ENCODE peak calls at places on chromosomes 3 and 15, in five cellular contexts. One of them, this sample, is unnamed.

GRCh38 chr3:177537612-177538011 is 340.3 kb upstream of the TBL1XR1 start:
- DNase-seq in cardiac fibroblast: no peak
- DNase-seq in AG04450: no peak
- DNase-seq in Peyer's patch: no peak
- DNase-seq in fibroblast of mammary gland: no peak
- DNase-seq in this sample: no peak

GRCh38 chr3:162437480-162437879 is 940.9 kb downstream of the OTOL1 start:
- DNase-seq in AG04450: peak; percentile 0
- DNase-seq in Peyer's patch: no peak
- DNase-seq in fibroblast of mammary gland: peak; percentile 59
- DNase-seq in cardiac fibroblast: peak; percentile 76
- DNase-seq in this sample: no peak

GRCh38 chr3:123419850-123420292 is 29.0 kb downstream of the ADCY5 start:
- DNase-seq in AG04450: no peak
- DNase-seq in Peyer's patch: peak; percentile 42
- DNase-seq in cardiac fibroblast: no peak
- DNase-seq in fibroblast of mammary gland: peak; percentile 2
- DNase-seq in this sample: peak; percentile 8

GRCh38 chr3:14397531-14397930 is 4.9 kb upstream of the SLC6A6 start:
- DNase-seq in AG04450: no peak
- DNase-seq in cardiac fibroblast: no peak
- DNase-seq in fibroblast of mammary gland: no peak
- DNase-seq in Peyer's patch: no peak
- DNase-seq in this sample: no peak

GRCh38 chr3:14771593-14772497 is 46.9 kb upstream of the FGD5 start:
- DNase-seq in Peyer's patch: peak; percentile 43
- DNase-seq in cardiac fibroblast: no peak
- DNase-seq in AG04450: no peak
- DNase-seq in fibroblast of mammary gland: no peak
- DNase-seq in this sample: no peak

GRCh38 chr3:54191220-54191619 is 68.9 kb downstream of the CACNA2D3 start:
- DNase-seq in cardiac fibroblast: no peak
- DNase-seq in AG04450: no peak
- DNase-seq in fibroblast of mammary gland: no peak
- DNase-seq in Peyer's patch: no peak
- DNase-seq in this sample: no peak

GRCh38 chr3:73405853-73406252 is 218.9 kb downstream of the PDZRN3 start:
- DNase-seq in fibroblast of mammary gland: peak; percentile 77
- DNase-seq in AG04450: no peak
- DNase-seq in cardiac fibroblast: no peak
- DNase-seq in Peyer's patch: no peak
- DNase-seq in this sample: no peak

GRCh38 chr3:138400651-138401070 is 33.8 kb upstream of the ESYT3 start:
- DNase-seq in cardiac fibroblast: no peak
- DNase-seq in Peyer's patch: no peak
- DNase-seq in fibroblast of mammary gland: no peak
- DNase-seq in AG04450: no peak
- DNase-seq in this sample: no peak

GRCh38 chr3:132284006-132284405 is 33.2 kb upstream of the ACP3 start:
- DNase-seq in AG04450: no peak
- DNase-seq in Peyer's patch: no peak
- DNase-seq in fibroblast of mammary gland: peak; percentile 16
- DNase-seq in cardiac fibroblast: peak; percentile 33
- DNase-seq in this sample: no peak

GRCh38 chr15:91283155-91283554 is 183.1 kb downstream of the SV2B start:
- DNase-seq in cardiac fibroblast: no peak
- DNase-seq in fibroblast of mammary gland: no peak
- DNase-seq in Peyer's patch: no peak
- DNase-seq in AG04450: no peak
- DNase-seq in this sample: no peak

GRCh38 chr3:15327941-15328340 is 4.4 kb downstream of the SH3BP5 start:
- DNase-seq in fibroblast of mammary gland: peak; percentile 55
- DNase-seq in Peyer's patch: no peak
- DNase-seq in AG04450: no peak
- DNase-seq in cardiac fibroblast: peak; percentile 40
- DNase-seq in this sample: no peak

GRCh38 chr3:115208066-115208750 is 61.1 kb upstream of the ZBTB20 start:
- DNase-seq in Peyer's patch: no peak
- DNase-seq in cardiac fibroblast: no peak
- DNase-seq in fibroblast of mammary gland: no peak
- DNase-seq in AG04450: no peak
- DNase-seq in this sample: no peak

GRCh38 chr3:33278106-33278672 is 947 bp downstream of the FBXL2 start:
- DNase-seq in fibroblast of mammary gland: no peak
- DNase-seq in cardiac fibroblast: peak; percentile 19
- DNase-seq in AG04450: no peak
- DNase-seq in Peyer's patch: no peak
- DNase-seq in this sample: no peak

GRCh38 chr3:17505856-17506255 is 236.6 kb downstream of the TBC1D5 start:
- DNase-seq in Peyer's patch: no peak
- DNase-seq in fibroblast of mammary gland: peak; percentile 19
- DNase-seq in AG04450: no peak
- DNase-seq in cardiac fibroblast: peak; percentile 58
- DNase-seq in this sample: no peak

GRCh38 chr3:121295453-121295852 is 250.3 kb downstream of the POLQ start:
- DNase-seq in cardiac fibroblast: peak; percentile 27
- DNase-seq in fibroblast of mammary gland: no peak
- DNase-seq in AG04450: no peak
- DNase-seq in Peyer's patch: no peak
- DNase-seq in this sample: no peak

GRCh38 chr3:129463736-129464135 is 23.7 kb downstream of the IFT122 start:
- DNase-seq in Peyer's patch: no peak
- DNase-seq in fibroblast of mammary gland: no peak
- DNase-seq in cardiac fibroblast: no peak
- DNase-seq in AG04450: no peak
- DNase-seq in this sample: no peak

GRCh38 chr15:52124270-52124878 is 11.8 kb upstream of the BCL2L10 start:
- DNase-seq in fibroblast of mammary gland: no peak
- DNase-seq in cardiac fibroblast: peak; percentile 77
- DNase-seq in Peyer's patch: no peak
- DNase-seq in AG04450: no peak
- DNase-seq in this sample: no peak

GRCh38 chr3:113222412-113223086 is 11.2 kb downstream of the BOC start:
- DNase-seq in fibroblast of mammary gland: no peak
- DNase-seq in AG04450: no peak
- DNase-seq in cardiac fibroblast: no peak
- DNase-seq in Peyer's patch: no peak
- DNase-seq in this sample: no peak

GRCh38 chr3:62318365-62318751 is 55.0 kb downstream of the FEZF2 start:
- DNase-seq in AG04450: no peak
- DNase-seq in cardiac fibroblast: no peak
- DNase-seq in fibroblast of mammary gland: no peak
- DNase-seq in Peyer's patch: no peak
- DNase-seq in this sample: no peak

GRCh38 chr3:25592510-25592968 is 72.2 kb downstream of the TOP2B start:
- DNase-seq in cardiac fibroblast: peak; percentile 93
- DNase-seq in Peyer's patch: no peak
- DNase-seq in fibroblast of mammary gland: peak; percentile 84
- DNase-seq in AG04450: no peak
- DNase-seq in this sample: no peak

GRCh38 chr3:88985491-88985890 is 121.9 kb upstream of the EPHA3 start:
- DNase-seq in cardiac fibroblast: no peak
- DNase-seq in fibroblast of mammary gland: no peak
- DNase-seq in Peyer's patch: no peak
- DNase-seq in AG04450: no peak
- DNase-seq in this sample: no peak

GRCh38 chr3:192514754-192515660 is 212.3 kb downstream of the FGF12 start:
- DNase-seq in AG04450: no peak
- DNase-seq in fibroblast of mammary gland: no peak
- DNase-seq in Peyer's patch: peak; percentile 52
- DNase-seq in cardiac fibroblast: no peak
- DNase-seq in this sample: no peak

GRCh38 chr15:71273731-71274447 is 158.6 kb downstream of the THSD4 start:
- DNase-seq in AG04450: no peak
- DNase-seq in cardiac fibroblast: no peak
- DNase-seq in fibroblast of mammary gland: peak; percentile 33
- DNase-seq in Peyer's patch: no peak
- DNase-seq in this sample: no peak

GRCh38 chr3:153614131-153614530 is 452.1 kb downstream of the RAP2B start:
- DNase-seq in AG04450: no peak
- DNase-seq in Peyer's patch: no peak
- DNase-seq in fibroblast of mammary gland: peak; percentile 39
- DNase-seq in cardiac fibroblast: no peak
- DNase-seq in this sample: no peak

GRCh38 chr3:123026551-123027291 is 842 bp downstream of the SEMA5B start:
- DNase-seq in Peyer's patch: peak; percentile 58
- DNase-seq in cardiac fibroblast: no peak
- DNase-seq in fibroblast of mammary gland: no peak
- DNase-seq in AG04450: no peak
- DNase-seq in this sample: no peak

GRCh38 chr15:100264994-100265640 is 76.7 kb downstream of the ADAMTS17 start:
- DNase-seq in AG04450: no peak
- DNase-seq in fibroblast of mammary gland: no peak
- DNase-seq in cardiac fibroblast: no peak
- DNase-seq in Peyer's patch: no peak
- DNase-seq in this sample: no peak

GRCh38 chr3:57094606-57095005 is 34.1 kb downstream of the SPATA12 start:
- DNase-seq in cardiac fibroblast: peak; percentile 18
- DNase-seq in AG04450: peak; percentile 39
- DNase-seq in Peyer's patch: no peak
- DNase-seq in fibroblast of mammary gland: peak; percentile 73
- DNase-seq in this sample: no peak

GRCh38 chr3:111151438-111151837 is 79.8 kb downstream of the NECTIN3 start:
- DNase-seq in Peyer's patch: no peak
- DNase-seq in cardiac fibroblast: peak; percentile 83
- DNase-seq in fibroblast of mammary gland: peak; percentile 76
- DNase-seq in AG04450: no peak
- DNase-seq in this sample: no peak

GRCh38 chr3:53845103-53845880 is 927 bp downstream of the CHDH start:
- DNase-seq in AG04450: no peak
- DNase-seq in fibroblast of mammary gland: peak; percentile 24
- DNase-seq in cardiac fibroblast: peak; percentile 21
- DNase-seq in Peyer's patch: peak; percentile 64
- DNase-seq in this sample: peak; percentile 57

GRCh38 chr3:80017369-80017768 is 249.6 kb upstream of the ROBO1 start:
- DNase-seq in AG04450: no peak
- DNase-seq in cardiac fibroblast: no peak
- DNase-seq in Peyer's patch: no peak
- DNase-seq in fibroblast of mammary gland: no peak
- DNase-seq in this sample: no peak

GRCh38 chr3:176526194-176526593 is 671.1 kb downstream of the TBL1XR1 start:
- DNase-seq in Peyer's patch: no peak
- DNase-seq in fibroblast of mammary gland: no peak
- DNase-seq in cardiac fibroblast: no peak
- DNase-seq in AG04450: no peak
- DNase-seq in this sample: no peak

GRCh38 chr15:77037475-77038209 is 33.3 kb downstream of the TSPAN3 start:
- DNase-seq in Peyer's patch: peak; percentile 44
- DNase-seq in cardiac fibroblast: no peak
- DNase-seq in AG04450: no peak
- DNase-seq in fibroblast of mammary gland: no peak
- DNase-seq in this sample: no peak

GRCh38 chr3:194079702-194080172 is 56.2 kb upstream of the HES1 start:
- DNase-seq in AG04450: no peak
- DNase-seq in cardiac fibroblast: no peak
- DNase-seq in fibroblast of mammary gland: no peak
- DNase-seq in Peyer's patch: no peak
- DNase-seq in this sample: no peak

GRCh38 chr3:46934508-46935167 is 41.9 kb downstream of the CCDC12 start:
- DNase-seq in Peyer's patch: no peak
- DNase-seq in AG04450: no peak
- DNase-seq in cardiac fibroblast: peak; percentile 35
- DNase-seq in fibroblast of mammary gland: peak; percentile 60
- DNase-seq in this sample: no peak

GRCh38 chr3:144586382-144586781 is 614.8 kb downstream of the DIPK2A start:
- DNase-seq in fibroblast of mammary gland: peak; percentile 79
- DNase-seq in Peyer's patch: no peak
- DNase-seq in AG04450: peak; percentile 23
- DNase-seq in cardiac fibroblast: peak; percentile 40
- DNase-seq in this sample: no peak

GRCh38 chr3:144585408-144585807 is 613.8 kb downstream of the DIPK2A start:
- DNase-seq in Peyer's patch: no peak
- DNase-seq in fibroblast of mammary gland: no peak
- DNase-seq in cardiac fibroblast: no peak
- DNase-seq in AG04450: no peak
- DNase-seq in this sample: no peak

GRCh38 chr3:144590854-144591253 is 619.2 kb downstream of the DIPK2A start:
- DNase-seq in cardiac fibroblast: peak; percentile 80
- DNase-seq in AG04450: peak; percentile 70
- DNase-seq in Peyer's patch: no peak
- DNase-seq in fibroblast of mammary gland: peak; percentile 78
- DNase-seq in this sample: no peak

DNA sequence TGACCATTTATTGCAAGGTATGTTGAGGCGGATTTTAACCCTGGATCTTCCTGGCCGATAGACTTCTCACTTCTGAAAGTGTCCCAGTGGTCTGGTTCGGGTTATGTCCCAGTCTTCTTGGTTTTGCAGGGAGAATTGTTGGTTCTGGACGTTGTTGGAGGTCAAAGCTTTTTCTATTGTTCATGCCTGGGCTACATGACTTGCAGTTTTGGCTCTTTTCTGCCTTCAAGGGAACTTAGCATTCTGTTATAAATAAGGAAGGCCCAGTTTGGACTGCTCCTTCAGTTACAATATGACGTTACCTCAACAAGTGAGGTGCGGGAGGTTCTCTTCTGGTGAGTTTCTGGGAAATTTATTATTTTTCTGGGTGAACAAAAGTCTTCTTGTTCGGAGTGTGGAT is 614.3 kb downstream of the DIPK2A start:
- DNase-seq in Peyer's patch: no peak
- DNase-seq in fibroblast of mammary gland: no peak
- DNase-seq in AG04450: no peak
- DNase-seq in cardiac fibroblast: no peak
- DNase-seq in this sample: no peak
- H3K4me3 ChIP-seq in Peyer's patch: no peak overlapping the region
- H3K4me3 ChIP-seq in fibroblast of mammary gland: no peak overlapping the region
- H3K4me3 ChIP-seq in AG04450: no peak overlapping the region
- H3K4me3 ChIP-seq in cardiac fibroblast: no peak overlapping the region
- H3K4me3 ChIP-seq in this sample: no peak overlapping the region

GRCh38 chr3:71247221-71247947 is 336.1 kb downstream of the FOXP1 start:
- DNase-seq in Peyer's patch: no peak
- DNase-seq in cardiac fibroblast: peak; percentile 66
- DNase-seq in fibroblast of mammary gland: peak; percentile 66
- DNase-seq in AG04450: no peak
- DNase-seq in this sample: no peak
- TF ChIP-seq CTCF in Peyer's patch: no peak
- TF ChIP-seq CTCF in cardiac fibroblast: no peak
- TF ChIP-seq CTCF in fibroblast of mammary gland: no peak
- TF ChIP-seq CTCF in AG04450: no peak
- TF ChIP-seq CTCF in this sample: no peak

DNA sequence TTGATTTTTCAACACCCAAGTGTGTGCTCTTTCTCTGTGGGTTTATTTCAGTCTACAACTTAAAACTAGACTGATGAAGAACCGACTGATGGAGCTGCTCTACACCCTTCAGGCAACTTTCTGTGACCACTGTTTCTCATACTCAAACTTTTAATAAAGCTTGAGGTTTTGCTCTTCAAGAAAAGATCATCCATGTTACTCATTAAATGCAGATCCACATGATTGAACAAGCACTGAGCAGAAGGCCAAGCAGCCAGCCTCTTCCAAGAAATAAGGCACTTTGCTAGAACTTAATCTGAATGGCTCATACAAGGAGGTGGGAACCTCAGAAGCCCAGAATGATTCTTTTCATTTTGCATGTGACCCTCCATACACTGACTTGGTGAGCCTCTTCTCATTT is 8.7 kb downstream of the SLC27A2 start:
- DNase-seq in cardiac fibroblast: no peak
- DNase-seq in Peyer's patch: no peak
- DNase-seq in AG04450: no peak
- DNase-seq in fibroblast of mammary gland: no peak
- DNase-seq in this sample: no peak
- H3K4me3 ChIP-seq in cardiac fibroblast: no peak overlapping the region
- H3K4me3 ChIP-seq in Peyer's patch: no peak overlapping the region
- H3K4me3 ChIP-seq in AG04450: no peak overlapping the region
- H3K4me3 ChIP-seq in fibroblast of mammary gland: no peak overlapping the region
- H3K4me3 ChIP-seq in this sample: no peak overlapping the region

GRCh38 chr15:56187665-56188064 is 56.0 kb downstream of the RFX7 start:
- DNase-seq in fibroblast of mammary gland: no peak
- DNase-seq in AG04450: no peak
- DNase-seq in cardiac fibroblast: no peak
- DNase-seq in Peyer's patch: no peak
- DNase-seq in this sample: no peak
- TF ChIP-seq CTCF in fibroblast of mammary gland: no peak
- TF ChIP-seq CTCF in AG04450: no peak
- TF ChIP-seq CTCF in cardiac fibroblast: no peak
- TF ChIP-seq CTCF in Peyer's patch: no peak
- TF ChIP-seq CTCF in this sample: no peak